ENCODE peak calls at places on chromosome 19, in eight cellular contexts. S is germinal center; U is IMR-90; Y is stimulated activated CD8-positive, alpha-beta memory T cell treated with anti-CD3 and anti-CD28 coated beads, Interleukin-4, amount 100 ng/mL, for 48 hours; L is stimulated activated CD4-positive, alpha-beta T cell treated with anti-CD3 and anti-CD28 coated beads, Interleukin-4, amount 100 ng/mL, for 48 hours; F is NCI-H2029; J is pancreas; E is GDM1. R is an unnamed sample.

GRCh38 chr19:50861496-50862286 is 7.0 kb downstream of the KLK3 start:
- DNase-seq in S (no peak), U (no peak), Y (no peak), L (no peak), F (no peak), J (no peak), E (no peak), R (no peak)

GRCh38 chr19:30076101-30076551 is 134.1 kb downstream of the URI1 start:
- DNase-seq in S (no peak), U (no peak), Y (no peak), L (no peak), F (no peak), J (no peak), E (no peak), R (no peak)

GRCh38 chr19:11451327-11451941 is 16.0 kb downstream of the PRKCSH start:
- DNase-seq in S (no peak), U (no peak), Y (no peak), L (no peak), F (no peak), J (no peak), E (no peak), R (no peak)

GRCh38 chr19:35768082-35768421 is 7.3 kb upstream of the ARHGAP33 start:
- DNase-seq in S (no peak), U (no peak), Y (no peak), L (no peak), F (no peak), J (no peak), E (no peak), R (no peak)

GRCh38 chr19:6458695-6459355 is 767 bp downstream of the SLC25A23 start:
- DNase-seq in S (no peak), U (no peak), Y (no peak), L (no peak), F (no peak), J (peak), E (no peak), R (no peak)

GRCh38 chr19:38211206-38211605 is 12.8 kb downstream of the DPF1 start:
- DNase-seq in S (no peak), U (no peak), Y (no peak), L (no peak), F (no peak), J (no peak), E (no peak), R (no peak)

GRCh38 chr19:44847144-44848035 is 1.3 kb downstream of the NECTIN2 start:
- DNase-seq in S (no peak), U (peak), Y (peak), L (no peak), F (no peak), J (peak), E (no peak), R (peak)

GRCh38 chr19:4748589-4748988 is 24.9 kb upstream of the DPP9 start:
- DNase-seq in S (no peak), U (no peak), Y (no peak), L (no peak), F (no peak), J (no peak), E (no peak), R (no peak)

GRCh38 chr19:50459067-50459456 is 17.2 kb upstream of the EMC10 start:
- DNase-seq in S (no peak), U (no peak), Y (no peak), L (no peak), F (no peak), J (no peak), E (no peak), R (no peak)

GRCh38 chr19:2227415-2228156 is 8.5 kb downstream of the PLEKHJ1 start:
- DNase-seq in S (peak), U (no peak), Y (no peak), L (no peak), F (no peak), J (no peak), E (no peak), R (no peak)

GRCh38 chr19:10043286-10043927 is 30.1 kb downstream of the RDH8 start:
- DNase-seq in S (no peak), U (peak), Y (no peak), L (no peak), F (no peak), J (no peak), E (no peak), R (no peak)

GRCh38 chr19:18763674-18764590 is 27.2 kb downstream of the COMP start:
- DNase-seq in S (no peak), U (peak), Y (peak), L (no peak), F (peak), J (no peak), E (no peak), R (peak)

GRCh38 chr19:38796154-38796553 is 7.2 kb downstream of the LGALS7B start:
- DNase-seq in S (no peak), U (no peak), Y (no peak), L (no peak), F (no peak), J (no peak), E (no peak), R (no peak)

GRCh38 chr19:35249848-35250711 is 1.3 kb downstream of the LSR start:
- DNase-seq in S (no peak), U (no peak), Y (peak), L (no peak), F (peak), J (no peak), E (no peak), R (no peak)

GRCh38 chr19:926595-927043 is 784 bp downstream of the ARID3A start:
- DNase-seq in S (peak), U (no peak), Y (peak), L (no peak), F (no peak), J (no peak), E (no peak), R (no peak)

GRCh38 chr19:16327911-16328823 is 3.5 kb downstream of the KLF2 start:
- DNase-seq in S (peak), U (peak), Y (peak), L (no peak), F (no peak), J (no peak), E (peak), R (no peak)

GRCh38 chr19:49431330-49431749 is 6.2 kb downstream of the GFY start:
- DNase-seq in S (peak), U (no peak), Y (peak), L (no peak), F (no peak), J (no peak), E (no peak), R (no peak)

GRCh38 chr19:41958367-41959055 is 610 bp downstream of the RABAC1 start:
- DNase-seq in S (peak), U (peak), Y (peak), L (peak), F (peak), J (peak), E (peak), R (peak)

GRCh38 chr19:54896036-54896435 is 9.9 kb upstream of the NCR1 start:
- DNase-seq in S (no peak), U (no peak), Y (no peak), L (no peak), F (no peak), J (no peak), E (no peak), R (no peak)

GRCh38 chr19:16861875-16862274 is 26.9 kb upstream of the F2RL3 start:
- DNase-seq in S (no peak), U (no peak), Y (no peak), L (no peak), F (no peak), J (no peak), E (no peak), R (no peak)

GRCh38 chr19:38813323-38813722 is 578 bp upstream of the LGALS4 start:
- DNase-seq in S (no peak), U (no peak), Y (no peak), L (no peak), F (no peak), J (no peak), E (no peak), R (no peak)

GRCh38 chr19:37874784-37875183 is 31.6 kb downstream of the WDR87 start:
- DNase-seq in S (no peak), U (peak), Y (no peak), L (no peak), F (peak), J (no peak), E (no peak), R (no peak)

GRCh38 chr19:34960103-34960805 is 3.8 kb downstream of the ZNF792 start:
- DNase-seq in S (no peak), U (peak), Y (no peak), L (no peak), F (no peak), J (no peak), E (no peak), R (no peak)

GRCh38 chr19:35797663-35798062 is 15.0 kb downstream of the PRODH2 start:
- DNase-seq in S (no peak), U (no peak), Y (no peak), L (peak), F (no peak), J (no peak), E (no peak), R (no peak)

GRCh38 chr19:44582581-44583265 is 30.6 kb upstream of the IGSF23 start:
- DNase-seq in S (peak), U (no peak), Y (peak), L (peak), F (no peak), J (no peak), E (no peak), R (no peak)

GRCh38 chr19:5867201-5868136 is 2.9 kb downstream of the FUT5 start:
- DNase-seq in S (no peak), U (no peak), Y (no peak), L (no peak), F (peak), J (no peak), E (no peak), R (no peak)

GRCh38 chr19:47109177-47109540 is 4.4 kb downstream of the ZC3H4 start:
- DNase-seq in S (no peak), U (no peak), Y (no peak), L (no peak), F (no peak), J (no peak), E (no peak), R (no peak)

GRCh38 chr19:40982594-40983101 is 8.4 kb upstream of the CYP2B6 start:
- DNase-seq in S (no peak), U (peak), Y (no peak), L (no peak), F (no peak), J (no peak), E (no peak), R (no peak)

GRCh38 chr19:49639401-49640112 is 386 bp downstream of the RRAS start:
- DNase-seq in S (no peak), U (no peak), Y (no peak), L (no peak), F (no peak), J (peak), E (no peak), R (no peak)

GRCh38 chr19:58559275-58560006 is 1.0 kb upstream of the UBE2M start:
- DNase-seq in S (peak), U (peak), Y (peak), L (peak), F (no peak), J (peak), E (no peak), R (no peak)

GRCh38 chr19:30159636-30160035 is 212.5 kb upstream of the ZNF536 start:
- DNase-seq in S (no peak), U (no peak), Y (no peak), L (no peak), F (no peak), J (no peak), E (no peak), R (no peak)

GRCh38 chr19:34713262-34713637 is 20.8 kb upstream of the ZNF181 start:
- DNase-seq in S (no peak), U (no peak), Y (no peak), L (no peak), F (no peak), J (no peak), E (no peak), R (no peak)

GRCh38 chr19:52473655-52474350 is 20.4 kb downstream of the ZNF578 start:
- DNase-seq in S (no peak), U (no peak), Y (no peak), L (no peak), F (no peak), J (no peak), E (no peak), R (no peak)

GRCh38 chr19:6692027-6692426 is 22.1 kb upstream of the TNFSF14 start:
- DNase-seq in S (no peak), U (no peak), Y (no peak), L (no peak), F (no peak), J (no peak), E (no peak), R (no peak)

GRCh38 chr19:53900191-53900860 is 8.8 kb upstream of the CACNG7 start:
- DNase-seq in S (no peak), U (no peak), Y (no peak), L (no peak), F (no peak), J (no peak), E (no peak), R (no peak)

GRCh38 chr19:50639121-50640112 is at the start of gene SYT3:
- DNase-seq in S (peak), U (peak), Y (peak), L (no peak), F (no peak), J (peak), E (peak), R (no peak)

GRCh38 chr19:46762245-46762890 is 16.1 kb upstream of the STRN4 start:
- DNase-seq in S (no peak), U (no peak), Y (no peak), L (no peak), F (no peak), J (no peak), E (no peak), R (no peak)

GRCh38 chr19:17854061-17854460 is 5.6 kb upstream of the RPL18A start:
- DNase-seq in S (no peak), U (no peak), Y (no peak), L (no peak), F (no peak), J (no peak), E (no peak), R (no peak)

GRCh38 chr19:36215276-36216171 is 618 bp downstream of the ZNF146 start:
- DNase-seq in S (peak), U (peak), Y (peak), L (peak), F (peak), J (no peak), E (no peak), R (no peak)